ENCODE peak calls at places on chromosomes 3 and 15, in eight cellular contexts. L, C, D, R, X, M, F and S are unnamed samples.
A peak's percentile ranks its signal among the peaks of the same experiment; 100 is the strongest.

GRCh38 chr15:84108725-84109124 is 126.8 kb upstream of the GOLGA6L4 start:
- DNase-seq in L (no peak), R (no peak), D (no peak), M (peak; percentile 21), F (no peak), C (no peak), X (no peak), S (peak; percentile 44)

GRCh38 chr3:184785106-184785505 is 26.9 kb upstream of the VPS8 start:
- DNase-seq in X (no peak), R (no peak), C (no peak), L (peak; percentile 49), D (no peak), M (no peak), F (no peak), S (no peak)

GRCh38 chr3:186142556-186142955 is 33.7 kb upstream of the ETV5 start:
- DNase-seq in M (no peak), F (no peak), D (no peak), C (no peak), L (peak; percentile 20), R (no peak), X (no peak), S (no peak)

GRCh38 chr3:42979044-42979962 is at the start of gene GASK1A:
- DNase-seq in L (peak; percentile 55), M (no peak), X (peak; percentile 62), D (no peak), C (no peak), R (no peak), F (peak; percentile 60), S (no peak)

GRCh38 chr15:95865330-95865739 is 465.2 kb upstream of the NR2F2 start:
- DNase-seq in C (no peak), X (no peak), R (no peak), F (no peak), D (no peak), L (peak; percentile 15), M (no peak), S (no peak)

GRCh38 chr15:56776839-56777238 is 43.5 kb upstream of the ZNF280D start:
- DNase-seq in F (no peak), X (no peak), L (no peak), C (no peak), D (no peak), R (no peak), M (no peak), S (no peak)

GRCh38 chr3:128496019-128496601 is 3.1 kb upstream of the GATA2 start:
- DNase-seq in C (no peak), M (no peak), F (no peak), X (no peak), D (no peak), L (no peak), R (no peak), S (no peak)

GRCh38 chr15:76312540-76313174 is 1.4 kb upstream of the ETFA start:
- DNase-seq in M (no peak), C (peak; percentile 81), R (no peak), D (no peak), F (no peak), L (no peak), X (no peak), S (peak; percentile 13)

GRCh38 chr3:194779729-194780224 is 94.1 kb downstream of the FAM43A start:
- DNase-seq in F (no peak), D (no peak), M (no peak), L (peak; percentile 40), X (no peak), C (no peak), R (no peak), S (no peak)

GRCh38 chr15:75727851-75728715 is 15.4 kb upstream of the CSPG4 start:
- DNase-seq in X (peak; percentile 64), F (peak; percentile 52), M (no peak), C (peak; percentile 69), D (no peak), R (peak; percentile 61), L (peak; percentile 76), S (peak; percentile 40)

GRCh38 chr3:10594915-10595314 is 89.5 kb upstream of the ATP2B2 start:
- DNase-seq in C (peak; percentile 54), M (peak; percentile 34), X (no peak), R (no peak), F (peak; percentile 96), L (peak; percentile 87), D (no peak), S (peak; percentile 59)

GRCh38 chr3:3800685-3801509 is 1.7 kb downstream of the LRRN1 start:
- DNase-seq in C (no peak), R (no peak), L (no peak), D (no peak), M (no peak), F (peak; percentile 47), X (peak; percentile 54), S (no peak)

GRCh38 chr3:196976891-196977420 is 8.3 kb upstream of the PIGZ start:
- DNase-seq in F (no peak), X (no peak), M (no peak), L (no peak), C (no peak), R (no peak), D (no peak), S (no peak)

GRCh38 chr3:195886181-195887141 is 21.9 kb downstream of the TNK2 start:
- DNase-seq in C (no peak), M (no peak), R (no peak), L (no peak), X (peak; percentile 47), D (no peak), F (peak; percentile 95), S (peak; percentile 82)

GRCh38 chr3:61608711-61609110 is 47.3 kb downstream of the PTPRG start:
- DNase-seq in X (no peak), M (no peak), L (no peak), C (no peak), D (no peak), R (no peak), F (no peak), S (no peak)

GRCh38 chr3:61602466-61602865 is 41.1 kb downstream of the PTPRG start:
- DNase-seq in L (no peak), R (no peak), D (no peak), F (no peak), X (no peak), C (no peak), M (no peak), S (no peak)

GRCh38 chr3:61606196-61606595 is 44.8 kb downstream of the PTPRG start:
- DNase-seq in X (no peak), M (no peak), R (no peak), F (no peak), L (no peak), C (no peak), D (no peak), S (no peak)

GRCh38 chr3:61608072-61608471 is 46.7 kb downstream of the PTPRG start:
- DNase-seq in C (no peak), D (no peak), X (no peak), L (no peak), M (no peak), R (no peak), F (no peak), S (no peak)

DNA sequence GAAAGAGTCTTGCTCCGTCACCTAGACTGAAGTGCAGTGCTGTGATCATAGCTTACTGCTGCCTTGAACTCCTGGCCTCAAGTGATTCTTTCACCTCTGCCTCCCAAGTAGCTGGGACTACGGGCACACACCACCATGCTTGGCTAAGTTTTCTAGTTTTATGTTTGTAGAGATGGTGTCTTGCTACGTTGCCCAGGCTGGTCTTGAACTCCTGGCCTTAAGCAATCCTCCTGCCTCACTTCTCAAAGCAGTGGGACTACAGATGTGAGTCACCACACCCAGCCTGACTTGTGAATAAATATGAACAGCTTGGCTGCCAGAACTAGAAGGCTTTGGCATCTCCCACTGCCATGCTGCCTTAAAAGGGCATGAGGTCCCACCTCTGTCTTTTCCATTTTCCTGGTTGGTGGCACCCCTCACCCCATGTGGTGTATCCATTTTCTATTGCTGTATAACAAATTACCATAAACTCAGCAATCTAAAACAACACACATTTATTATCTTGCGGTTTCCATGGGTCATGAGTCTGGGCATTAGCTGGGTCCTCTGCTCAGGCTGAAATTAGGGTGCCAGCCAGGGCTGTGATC is 44.3 kb downstream of the PTPRG start:
- DNase-seq in M (peak; percentile 28), F (no peak), D (no peak), C (no peak), X (no peak), R (no peak), L (no peak), S (peak; percentile 9)
- TF ChIP-seq CTCF in M (no peak), F (no peak), D (no peak), C (no peak), X (no peak), R (no peak), L (no peak), S (no peak)

GRCh38 chr3:23805228-23805880 is 401 bp upstream of the UBE2E1 start:
- DNase-seq in R (no peak), C (peak; percentile 47), D (no peak), F (no peak), X (no peak), M (peak; percentile 17), L (no peak), S (no peak)
- TF ChIP-seq CTCF in R (no peak), C (no peak), D (no peak), F (no peak), X (no peak), M (no peak), L (no peak), S (no peak)

GRCh38 chr15:101124731-101125558 is 126.9 kb downstream of the CHSY1 start:
- DNase-seq in M (peak; percentile 83), D (peak; percentile 36), R (no peak), L (peak; percentile 68), F (no peak), C (no peak), X (no peak), S (peak; percentile 89)

GRCh38 chr15:101128696-101129095 is 123.2 kb downstream of the CHSY1 start:
- DNase-seq in M (no peak), R (no peak), D (no peak), F (no peak), C (no peak), L (no peak), X (no peak), S (no peak)

GRCh38 chr15:101128191-101128590 is 123.7 kb downstream of the CHSY1 start:
- DNase-seq in X (no peak), L (no peak), R (no peak), D (peak; percentile 87), C (no peak), F (no peak), M (peak; percentile 100), S (peak; percentile 96)

GRCh38 chr15:101127503-101128076 is 124.3 kb downstream of the CHSY1 start:
- DNase-seq in X (peak; percentile 79), M (peak; percentile 97), C (no peak), D (peak; percentile 77), F (no peak), R (no peak), L (peak; percentile 85), S (peak; percentile 96)

GRCh38 chr15:101126618-101127502 is 125.0 kb downstream of the CHSY1 start:
- DNase-seq in M (peak; percentile 78), X (no peak), R (no peak), F (no peak), L (peak; percentile 67), C (no peak), D (peak; percentile 18), S (peak; percentile 61)
- TF ChIP-seq CTCF in M (no peak), X (no peak), R (no peak), F (no peak), L (no peak), C (no peak), D (no peak), S (no peak)

DNA sequence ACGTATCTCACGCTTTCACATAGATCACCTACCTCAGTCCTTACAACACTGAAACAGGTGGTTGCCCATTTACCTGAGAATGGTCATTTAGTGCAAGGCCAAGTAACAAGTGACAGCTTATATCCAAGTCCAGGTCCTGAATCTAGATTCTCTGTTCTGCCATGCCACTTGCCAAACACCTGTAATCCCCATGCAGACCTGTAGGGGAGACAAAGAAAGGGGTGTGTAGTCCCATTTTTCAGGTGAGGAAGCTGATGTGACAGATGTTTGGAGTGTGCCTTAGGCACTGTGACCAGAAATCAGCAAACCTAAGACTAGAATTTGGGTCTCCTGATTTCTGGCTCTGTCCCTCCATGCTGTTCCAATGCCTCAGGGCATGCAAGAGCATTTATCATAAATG is 12.7 kb downstream of the ZNF35 start:
- DNase-seq in C (no peak), F (no peak), M (no peak), L (no peak), X (no peak), R (no peak), D (no peak), S (no peak)
- TF ChIP-seq CTCF in C (no peak), F (peak; percentile 22), M (peak; percentile 26), L (no peak), X (no peak), R (no peak), D (no peak), S (peak; percentile 24)